ENCODE peak calls at places on chromosomes 11 and 22, in six cellular contexts. Q, L, K, C, Y and J are unnamed samples. For H3K9me3, the result is how much of the 10 kb centered on the place peaks cover.

GRCh38 chr22:39959640-39960447 is at the start of gene TMA7B:
- DNase-seq in Q (no peak), L (peak), K (no peak), C (no peak), Y (peak), J (no peak)

GRCh38 chr11:130218501-130218900 is 58.9 kb downstream of the ST14 start:
- DNase-seq in Q (no peak), L (no peak), K (peak), C (no peak), Y (no peak), J (no peak)

GRCh38 chr11:103619938-103620337 is 416.5 kb upstream of the DDI1 start:
- DNase-seq in Q (no peak), L (no peak), K (no peak), C (no peak), Y (no peak), J (no peak)

GRCh38 chr11:8503872-8504491 is 90.0 kb downstream of the STK33 start:
- DNase-seq in Q (no peak), L (no peak), K (no peak), C (no peak), Y (no peak), J (no peak)

GRCh38 chr11:61082931-61083531 is 19.3 kb upstream of the CD5 start:
- DNase-seq in Q (no peak), L (no peak), K (no peak), C (no peak), Y (no peak), J (no peak)

GRCh38 chr22:42214625-42215415 is 55.6 kb downstream of the TCF20 start:
- DNase-seq in Q (no peak), L (no peak), K (no peak), C (no peak), Y (no peak), J (no peak)

GRCh38 chr11:102530558-102530957 is at the start of gene MMP7:
- DNase-seq in Q (no peak), L (no peak), K (no peak), C (no peak), Y (no peak), J (no peak)

GRCh38 chr11:57662893-57663292 is 5.0 kb upstream of the ZDHHC5 start:
- DNase-seq in Q (no peak), L (peak), K (no peak), C (no peak), Y (no peak), J (no peak)

GRCh38 chr22:17890245-17890671 is 116.0 kb upstream of the BID start:
- DNase-seq in Q (no peak), L (no peak), K (no peak), C (no peak), Y (no peak), J (no peak)

GRCh38 chr11:61711493-61711892 is 31.3 kb downstream of the DAGLA start:
- DNase-seq in Q (no peak), L (no peak), K (no peak), C (no peak), Y (peak), J (no peak)

GRCh38 chr11:92227954-92228935 is 3.6 kb downstream of the FAT3 start:
- DNase-seq in Q (no peak), L (no peak), K (no peak), C (no peak), Y (peak), J (no peak)

GRCh38 chr11:86365566-86365965 is 9.1 kb upstream of the CCDC81 start:
- DNase-seq in Q (no peak), L (no peak), K (no peak), C (no peak), Y (no peak), J (no peak)

GRCh38 chr11:18974192-18974591 is 35.0 kb upstream of the MRGPRX1 start:
- DNase-seq in Q (no peak), L (no peak), K (no peak), C (no peak), Y (no peak), J (no peak)

GRCh38 chr11:109641549-109641948 is 219.6 kb downstream of the C11orf87 start:
- DNase-seq in Q (no peak), L (no peak), K (no peak), C (no peak), Y (no peak), J (no peak)

GRCh38 chr11:102139081-102139498 is 28.8 kb downstream of the YAP1 start:
- DNase-seq in Q (no peak), L (no peak), K (no peak), C (no peak), Y (no peak), J (no peak)

GRCh38 chr11:1084561-1085439 is 10.1 kb downstream of the MUC2 start:
- DNase-seq in Q (no peak), L (peak), K (no peak), C (no peak), Y (no peak), J (no peak)

GRCh38 chr11:119320593-119321524 is 3.9 kb upstream of the MCAM start:
- DNase-seq in Q (no peak), L (peak), K (peak), C (no peak), Y (no peak), J (no peak)

GRCh38 chr11:10654211-10655150 is 39.1 kb downstream of the IRAG1 start:
- DNase-seq in Q (peak), L (peak), K (no peak), C (peak), Y (peak), J (no peak)

GRCh38 chr11:19332476-19332875 is 91.7 kb upstream of the E2F8 start:
- DNase-seq in Q (no peak), L (no peak), K (no peak), C (peak), Y (no peak), J (no peak)

GRCh38 chr11:111849631-111850030 is 21.8 kb downstream of the ALG9 start:
- DNase-seq in Q (no peak), L (no peak), K (no peak), C (no peak), Y (no peak), J (no peak)

GRCh38 chr11:118783724-118784495 is 7.1 kb downstream of the DDX6 start:
- DNase-seq in Q (no peak), L (no peak), K (no peak), C (no peak), Y (no peak), J (no peak)

GRCh38 chr11:75492181-75492820 is 33.4 kb downstream of the GDPD5 start:
- DNase-seq in Q (no peak), L (peak), K (no peak), C (no peak), Y (no peak), J (no peak)

GRCh38 chr11:126607374-126607773 is 251.9 kb downstream of the ST3GAL4 start:
- DNase-seq in Q (peak), L (peak), K (peak), C (no peak), Y (peak), J (peak)

GRCh38 chr11:45658292-45658991 is 7.0 kb downstream of the CHST1 start:
- DNase-seq in Q (no peak), L (peak), K (peak), C (no peak), Y (no peak), J (no peak)

GRCh38 chr11:126308271-126308671 is 4.4 kb downstream of the DCPS start:
- DNase-seq in Q (no peak), L (no peak), K (no peak), C (no peak), Y (no peak), J (no peak)

GRCh38 chr11:117179048-117179999 is 781 bp downstream of the SIDT2 start:
- DNase-seq in Q (no peak), L (peak), K (no peak), C (peak), Y (no peak), J (no peak)

GRCh38 chr22:37060801-37061610 is 9.5 kb downstream of the KCTD17 start:
- DNase-seq in Q (no peak), L (no peak), K (no peak), C (no peak), Y (no peak), J (no peak)

GRCh38 chr11:33716236-33716635 is 15.6 kb upstream of the C11orf91 start:
- DNase-seq in Q (no peak), L (peak), K (no peak), C (no peak), Y (peak), J (no peak)

GRCh38 chr22:37680191-37680851 is 4.9 kb downstream of the LGALS1 start:
- DNase-seq in Q (no peak), L (no peak), K (no peak), C (no peak), Y (no peak), J (no peak)

GRCh38 chr22:21964234-21964633 is 11.6 kb upstream of the PPM1F start:
- DNase-seq in Q (no peak), L (no peak), K (no peak), C (no peak), Y (no peak), J (no peak)

GRCh38 chr11:48074425-48075181 is 94.2 kb downstream of the PTPRJ start:
- DNase-seq in Q (no peak), L (no peak), K (no peak), C (no peak), Y (no peak), J (no peak)

GRCh38 chr11:122723576-122723975 is 68.1 kb downstream of the UBASH3B start:
- DNase-seq in Q (no peak), L (no peak), K (no peak), C (no peak), Y (no peak), J (no peak)

GRCh38 chr22:11627436-11627797 is 3900.6 kb upstream of the OR11H1 start:
- DNase-seq in Q (no peak), L (no peak), K (no peak), C (no peak), Y (no peak), J (no peak)
- H3K9me3 ChIP-seq in Q (under half), L (under half), K (half or more), C (under half), Y (under half), J (under half)

DNA sequence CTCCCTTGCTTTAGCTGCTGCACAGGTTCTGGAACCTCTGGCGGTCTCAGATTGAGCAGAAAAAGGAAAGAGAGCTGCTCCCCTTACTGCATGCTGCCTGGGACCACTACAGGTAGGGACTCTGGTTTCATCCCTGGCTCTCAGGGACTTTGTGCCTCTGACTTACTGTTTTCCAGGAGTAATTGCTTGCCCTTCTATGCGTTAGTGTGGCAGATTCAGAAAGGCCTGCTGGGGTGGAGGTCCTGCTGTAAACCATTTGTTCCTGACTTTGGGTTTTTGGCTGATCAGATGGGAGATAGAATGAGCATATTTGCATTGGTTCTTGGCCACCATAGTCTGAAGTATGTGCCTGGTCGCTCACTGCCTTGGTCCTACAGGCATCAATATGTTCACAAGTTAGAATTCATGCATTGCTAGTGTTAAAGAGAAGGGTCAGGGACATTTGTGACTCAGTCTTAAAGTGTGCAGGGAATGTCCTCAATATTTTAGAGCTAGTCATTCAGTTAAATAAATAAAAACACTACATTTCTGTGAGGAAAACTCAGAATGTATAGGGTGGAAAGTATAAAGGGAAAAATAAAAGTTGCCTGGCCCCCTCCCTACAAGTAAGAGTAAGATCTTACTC is 78.0 kb downstream of the PISD start:
- DNase-seq in Q (no peak), L (no peak), K (no peak), C (no peak), Y (no peak), J (no peak)
- TF ChIP-seq SIN3A in Q (no peak), L (no peak), K (no peak), C (no peak), Y (no peak), J (no peak)

GRCh38 chr11:70713436-70713835 is 315.1 kb downstream of the CTTN start:
- DNase-seq in Q (no peak), L (no peak), K (no peak), C (no peak), Y (no peak), J (no peak)
- H3K9me3 ChIP-seq in Q (under half), L (under half), K (under half), C (under half), Y (under half), J (under half)

GRCh38 chr11:124172076-124172475 is 11.1 kb upstream of the OR10D3 start:
- DNase-seq in Q (no peak), L (peak), K (no peak), C (no peak), Y (no peak), J (no peak)

GRCh38 chr11:124172599-124172998 is 10.5 kb upstream of the OR10D3 start:
- DNase-seq in Q (no peak), L (no peak), K (no peak), C (no peak), Y (no peak), J (no peak)

GRCh38 chr11:124167852-124168251 is 15.3 kb upstream of the OR10D3 start:
- DNase-seq in Q (no peak), L (no peak), K (no peak), C (no peak), Y (no peak), J (no peak)

GRCh38 chr11:124174001-124174400 is 9.1 kb upstream of the OR10D3 start:
- DNase-seq in Q (peak), L (peak), K (no peak), C (no peak), Y (no peak), J (no peak)

DNA sequence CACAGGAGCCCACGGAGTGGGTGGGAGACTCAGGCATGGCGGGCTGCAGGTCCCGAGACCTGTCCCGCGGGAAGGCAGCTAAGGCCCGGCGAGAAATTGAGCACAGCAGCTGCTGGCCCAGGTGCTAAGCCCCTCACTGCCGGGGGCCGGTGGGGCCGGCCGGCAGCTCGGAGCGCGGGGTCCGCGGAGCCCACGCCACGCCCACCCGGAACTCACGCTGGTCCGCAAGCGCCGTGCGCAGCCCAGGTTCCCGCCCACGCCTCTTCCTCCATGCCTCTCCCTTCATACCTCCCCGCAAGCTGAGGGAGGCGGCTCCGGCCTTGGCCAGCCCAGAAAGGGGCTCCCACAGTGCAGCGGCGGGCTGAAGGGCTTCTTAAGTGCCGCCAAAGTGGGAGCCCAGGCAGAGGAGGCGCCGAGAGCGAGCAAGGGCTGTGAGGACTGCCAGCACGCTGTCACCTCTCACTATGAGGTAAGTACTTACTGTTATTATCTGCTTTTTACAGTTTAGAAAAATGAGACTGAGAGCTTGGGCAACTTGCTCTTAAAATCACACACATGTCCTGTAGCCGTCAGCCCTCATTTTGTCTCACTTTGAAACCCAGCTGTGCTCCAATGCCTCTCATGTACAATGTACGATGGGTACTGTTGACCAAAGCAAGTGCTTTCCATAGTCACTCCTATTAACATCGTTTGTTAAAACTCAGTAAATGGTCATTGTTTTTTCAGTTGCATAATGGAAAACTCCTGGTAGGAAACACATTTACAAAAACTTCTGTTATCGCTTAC is 12.2 kb upstream of the OR10D3 start:
- DNase-seq in Q (no peak), L (peak), K (no peak), C (no peak), Y (no peak), J (no peak)
- TF ChIP-seq SIN3A in Q (no peak), L (peak), K (no peak), C (no peak), Y (no peak), J (no peak)

GRCh38 chr22:49720279-49720959 is 107.3 kb downstream of the BRD1 start:
- DNase-seq in Q (no peak), L (no peak), K (no peak), C (no peak), Y (no peak), J (no peak)

GRCh38 chr22:49719046-49719445 is 108.6 kb downstream of the BRD1 start:
- DNase-seq in Q (no peak), L (no peak), K (no peak), C (no peak), Y (no peak), J (no peak)

GRCh38 chr22:49718396-49718795 is 109.3 kb downstream of the BRD1 start:
- DNase-seq in Q (no peak), L (no peak), K (no peak), C (no peak), Y (no peak), J (no peak)

GRCh38 chr22:49723478-49724029 is 104.1 kb downstream of the BRD1 start:
- DNase-seq in Q (no peak), L (no peak), K (no peak), C (no peak), Y (no peak), J (no peak)

GRCh38 chr22:49721211-49721763 is 106.4 kb downstream of the BRD1 start:
- DNase-seq in Q (no peak), L (no peak), K (no peak), C (no peak), Y (no peak), J (no peak)
- H3K9me3 ChIP-seq in Q (under half), L (under half), K (under half), C (under half), Y (under half), J (under half)

GRCh38 chr11:35404397-35404775 is 15.0 kb downstream of the SLC1A2 start:
- DNase-seq in Q (no peak), L (peak), K (peak), C (no peak), Y (peak), J (no peak)
- TF ChIP-seq SIN3A in Q (no peak), L (no peak), K (no peak), C (no peak), Y (no peak), J (no peak)

DNA sequence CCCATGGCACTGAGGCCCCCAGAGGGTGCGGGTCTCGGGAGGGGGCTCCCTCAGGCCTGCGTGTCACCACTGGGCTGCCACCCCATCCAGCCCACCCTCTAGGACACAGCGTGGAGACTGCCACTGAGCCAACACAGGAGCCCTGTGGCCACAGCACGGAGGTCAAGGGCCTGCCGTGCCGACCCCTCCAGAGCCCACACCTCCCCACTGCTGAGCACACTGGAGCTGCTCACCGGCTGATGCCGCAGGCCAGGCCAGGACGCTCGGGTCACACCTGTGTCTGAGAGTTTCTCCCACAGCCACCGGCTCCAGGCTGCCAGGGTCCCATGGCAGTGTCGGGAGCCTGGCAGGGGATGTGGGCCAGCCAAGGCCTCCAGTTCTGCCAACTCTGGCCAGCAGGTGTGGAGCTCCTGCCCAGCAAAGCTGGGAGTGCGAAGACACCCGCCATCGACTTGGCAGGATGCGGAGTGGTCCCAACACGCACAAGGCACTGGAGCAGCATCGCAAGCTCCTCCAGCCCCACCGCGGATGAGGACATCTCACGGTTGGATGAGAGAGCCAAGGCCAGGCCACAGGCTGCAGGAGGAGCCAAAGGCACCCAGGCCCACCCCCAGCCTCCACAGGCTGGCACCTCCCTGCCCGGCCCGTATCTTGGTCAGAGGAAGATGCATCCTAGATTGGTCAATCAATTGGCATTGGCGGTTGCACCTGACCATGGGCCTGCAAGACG is 187.1 kb downstream of the BRD1 start:
- DNase-seq in Q (no peak), L (no peak), K (no peak), C (no peak), Y (no peak), J (no peak)
- H3K9me3 ChIP-seq in Q (under half), L (under half), K (under half), C (under half), Y (under half), J (under half)